ENCODE peak calls at places on chromosomes 4 and X, in four cellular contexts. P is spleen, F is sigmoid colon, C is prostate gland. M is an unnamed sample.

GRCh38 chr4:142660728-142661127 is 185.4 kb downstream of the INPP4B start:
- DNase-seq in P (no peak), F (no peak), C (no peak), M (no peak)

GRCh38 chrX:24426340-24426913 is 38.7 kb upstream of the PDK3 start:
- DNase-seq in P (no peak), F (no peak), C (peak), M (no peak)

GRCh38 chr4:99723555-99724450 is 66.2 kb upstream of the C4orf54 start:
- DNase-seq in P (no peak), F (peak), C (peak), M (no peak)

GRCh38 chrX:103585421-103586313 is at the start of gene TCEAL4:
- DNase-seq in P (peak), F (peak), C (peak), M (peak)

GRCh38 chr4:28357985-28358384 is 1497.3 kb downstream of the STIM2 start:
- DNase-seq in P (no peak), F (no peak), C (no peak), M (no peak)

GRCh38 chr4:163398238-163398637 is 54.5 kb downstream of the NPY5R start:
- DNase-seq in P (no peak), F (no peak), C (no peak), M (no peak)

GRCh38 chrX:55839480-55839879 is 121.9 kb downstream of the RRAGB start:
- DNase-seq in P (no peak), F (no peak), C (no peak), M (no peak)

GRCh38 chrX:71304561-71304960 is 3.0 kb downstream of the ITGB1BP2 start:
- DNase-seq in P (no peak), F (no peak), C (no peak), M (no peak)

GRCh38 chr4:40515398-40516293 is 114.0 kb downstream of the RBM47 start:
- DNase-seq in P (no peak), F (no peak), C (no peak), M (peak)
- TF ChIP-seq POLR2A in P (no peak), F (no peak), C (no peak), M (no peak)

GRCh38 chr4:138222041-138222440 is 20.1 kb downstream of the SLC7A11 start:
- DNase-seq in P (no peak), F (no peak), C (no peak), M (no peak)
- TF ChIP-seq POLR2AphosphoS5 in P (no peak), F (no peak), C (no peak), M (no peak)

DNA sequence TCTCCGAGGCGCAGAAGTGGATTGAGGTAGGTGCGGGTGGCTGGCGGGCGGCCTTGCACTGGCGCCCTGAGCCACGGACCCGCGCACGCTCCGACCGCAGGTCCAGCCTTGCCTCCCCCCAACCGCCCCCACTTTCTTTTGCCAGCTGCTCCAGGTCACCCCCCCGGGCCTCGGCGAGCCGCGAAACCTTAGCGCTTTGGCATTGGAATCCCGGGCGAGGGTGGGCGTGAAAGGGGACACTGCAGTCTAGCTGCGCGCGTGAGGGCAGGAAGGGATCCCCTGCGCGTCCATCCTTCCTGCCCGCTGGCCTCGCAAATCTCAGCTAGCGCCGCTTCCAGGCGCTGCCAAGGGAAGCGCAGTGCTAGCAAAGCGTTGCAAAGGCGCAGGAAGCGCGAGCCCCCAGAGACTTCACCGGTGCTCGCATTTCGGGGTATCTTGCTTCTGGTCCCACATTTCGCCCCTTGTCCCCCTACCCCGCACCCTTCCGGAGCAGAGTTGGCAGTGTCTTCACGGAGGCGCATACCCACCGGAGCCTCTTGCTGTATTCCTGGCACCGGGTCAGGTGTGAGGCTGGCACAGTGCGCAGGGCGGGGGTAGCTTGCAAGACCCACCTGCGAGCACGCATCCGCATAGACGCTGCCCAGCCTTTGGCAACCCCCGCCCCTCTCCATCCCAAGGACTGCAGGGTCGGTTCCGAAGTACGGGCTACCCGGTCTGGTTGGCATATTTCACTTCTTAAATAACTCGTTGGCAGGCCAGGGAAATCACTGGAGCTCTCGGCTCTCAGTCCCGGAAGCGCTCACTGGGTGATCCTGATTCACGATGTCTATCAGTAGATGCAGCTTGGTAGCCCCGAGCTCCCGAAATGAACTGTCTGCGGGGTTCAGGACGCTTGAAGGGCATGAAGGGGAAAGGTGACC is 104.4 kb downstream of the UCHL1 start:
- DNase-seq in P (peak), F (peak), C (peak), M (no peak)
- TF ChIP-seq POLR2A in P (no peak), F (no peak), C (no peak), M (no peak)

DNA sequence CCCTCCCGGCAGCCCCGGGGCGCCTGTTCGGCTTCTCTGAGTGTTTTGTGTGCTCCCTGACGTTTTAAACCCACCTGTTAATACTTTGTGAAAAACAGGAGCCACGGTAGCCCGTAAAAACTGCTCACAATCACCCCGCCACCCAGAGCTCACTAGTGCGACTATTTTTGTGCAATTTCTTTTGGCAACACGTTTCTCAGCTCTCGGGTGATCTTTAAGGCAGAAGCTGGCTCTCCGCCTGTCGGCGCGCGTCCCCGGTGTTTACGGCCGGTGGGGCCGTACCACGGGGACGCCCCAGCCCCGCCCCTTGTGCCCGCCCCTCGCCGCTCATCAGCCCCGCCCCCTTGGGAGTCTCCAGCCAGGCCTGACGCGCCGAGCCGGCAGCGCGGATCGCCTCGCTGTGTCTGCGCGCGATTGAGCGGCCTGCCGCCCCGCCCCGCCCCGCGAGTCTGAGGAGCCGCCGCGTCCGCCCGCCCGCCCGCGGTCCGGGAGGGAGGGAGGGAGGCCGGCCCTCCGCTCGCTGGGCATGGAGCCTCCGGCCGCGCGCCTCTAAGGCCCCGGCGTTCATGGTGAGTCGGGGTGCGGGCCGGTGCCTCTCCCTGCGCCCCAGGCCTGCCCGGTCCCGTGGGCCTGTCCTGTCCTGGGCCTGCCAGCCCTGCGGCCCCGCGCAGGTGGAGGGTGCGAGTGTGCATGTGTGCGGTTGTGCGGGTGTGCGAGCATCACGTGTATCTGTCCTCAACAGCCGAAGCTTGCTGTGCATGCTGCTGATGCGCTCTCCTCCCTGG is 56.2 kb upstream of the TADA2B start:
- DNase-seq in P (peak), F (peak), C (peak), M (peak)
- TF ChIP-seq POLR2AphosphoS5 in P (peak), F (peak), C (peak), M (no peak)

DNA sequence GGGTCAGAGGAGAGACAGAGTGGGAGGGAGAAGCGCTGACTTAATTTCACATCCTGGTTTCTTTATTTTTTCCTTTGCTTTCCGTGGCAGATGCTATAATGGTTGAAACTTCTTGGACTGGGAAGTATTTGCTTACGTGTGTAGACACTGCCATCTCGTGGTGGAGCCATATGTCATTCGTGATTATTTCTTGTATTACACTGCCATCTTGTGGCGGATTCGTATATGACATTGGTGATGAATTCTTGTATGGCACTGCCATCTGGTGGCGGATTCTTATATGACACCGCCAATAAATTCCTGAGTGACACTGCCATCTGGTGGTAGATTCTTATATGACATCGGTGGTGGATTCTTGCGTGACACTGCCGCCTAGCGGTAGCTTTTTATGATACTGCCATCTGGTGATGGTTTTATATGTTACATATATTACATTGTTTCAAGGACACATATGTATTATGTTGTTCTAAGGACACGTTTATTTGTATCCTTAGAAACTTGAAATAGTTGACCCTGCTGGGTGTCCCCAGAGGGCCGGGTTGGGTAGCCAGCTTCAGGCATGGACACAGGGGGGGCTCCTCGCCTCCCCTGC is 37.3 kb upstream of the CLCN4 start:
- DNase-seq in P (peak), F (peak), C (peak), M (no peak)
- TF ChIP-seq POLR2A in P (no peak), F (no peak), C (no peak), M (no peak)

M was measured in GM12892.